ENCODE peak calls at places on chromosomes 2 and 18, in eight cellular contexts. L, H, N, J, F, X, W and D are unnamed samples. For H3K36me3, the result is how much of the 10 kb centered on the place peaks cover.

GRCh38 chr2:39094717-39095363 is 26.0 kb downstream of the SOS1 start:
- DNase-seq in L (no peak), H (no peak), N (no peak), J (no peak), F (no peak), X (no peak), W (peak), D (no peak)

GRCh38 chr2:215567504-215567903 is 131.6 kb upstream of the FN1 start:
- DNase-seq in L (no peak), H (no peak), N (no peak), J (no peak), F (no peak), X (no peak), W (no peak), D (no peak)

GRCh38 chr2:128425731-128426620 is 107.3 kb upstream of the HS6ST1 start:
- DNase-seq in L (peak), H (peak), N (no peak), J (no peak), F (peak), X (no peak), W (no peak), D (no peak)

GRCh38 chr18:61764381-61764780 is 128.4 kb downstream of the RNF152 start:
- DNase-seq in L (no peak), H (no peak), N (no peak), J (no peak), F (no peak), X (no peak), W (peak), D (no peak)

GRCh38 chr2:132620115-132620514 is 49.9 kb downstream of the LYPD1 start:
- DNase-seq in L (peak), H (no peak), N (no peak), J (no peak), F (no peak), X (no peak), W (peak), D (no peak)

GRCh38 chr2:206562375-206562774 is 79.9 kb upstream of the FAM237A start:
- DNase-seq in L (no peak), H (no peak), N (no peak), J (no peak), F (no peak), X (no peak), W (no peak), D (no peak)

GRCh38 chr2:159172403-159172802 is 114.1 kb downstream of the WDSUB1 start:
- DNase-seq in L (no peak), H (no peak), N (no peak), J (no peak), F (no peak), X (no peak), W (no peak), D (no peak)

GRCh38 chr18:75244336-75244735 is 33.7 kb downstream of the TSHZ1 start:
- DNase-seq in L (peak), H (no peak), N (peak), J (no peak), F (no peak), X (peak), W (peak), D (no peak)

GRCh38 chr2:146661494-146662096 is 1183.2 kb upstream of the ACVR2A start:
- DNase-seq in L (no peak), H (no peak), N (peak), J (no peak), F (no peak), X (no peak), W (peak), D (no peak)

GRCh38 chr2:238158807-238159539 is at the start of gene ERFE:
- DNase-seq in L (peak), H (peak), N (no peak), J (peak), F (peak), X (peak), W (no peak), D (peak)

GRCh38 chr2:8534386-8534728 is 147.5 kb upstream of the ID2 start:
- DNase-seq in L (no peak), H (no peak), N (no peak), J (no peak), F (no peak), X (no peak), W (no peak), D (no peak)

GRCh38 chr2:174153757-174154680 is 94.3 kb downstream of the OLA1 start:
- DNase-seq in L (no peak), H (no peak), N (no peak), J (no peak), F (no peak), X (no peak), W (peak), D (no peak)

GRCh38 chr18:32530947-32531651 is 60.4 kb upstream of the GAREM1 start:
- DNase-seq in L (no peak), H (no peak), N (peak), J (no peak), F (no peak), X (no peak), W (peak), D (no peak)

GRCh38 chr2:5692561-5693287 is 540 bp downstream of the SOX11 start:
- DNase-seq in L (no peak), H (no peak), N (no peak), J (no peak), F (peak), X (no peak), W (no peak), D (no peak)

GRCh38 chr2:53708988-53709387 is 58.6 kb upstream of the CHAC2 start:
- DNase-seq in L (no peak), H (no peak), N (no peak), J (no peak), F (no peak), X (no peak), W (no peak), D (no peak)

GRCh38 chr2:3169106-3169870 is 208.3 kb downstream of the EIPR1 start:
- DNase-seq in L (no peak), H (no peak), N (no peak), J (no peak), F (peak), X (no peak), W (peak), D (no peak)

GRCh38 chr2:20091305-20091991 is 40.0 kb upstream of the LAPTM4A start:
- DNase-seq in L (no peak), H (no peak), N (no peak), J (peak), F (no peak), X (peak), W (peak), D (peak)

GRCh38 chr2:238344035-238344434 is 23.7 kb downstream of the TRAF3IP1 start:
- DNase-seq in L (no peak), H (no peak), N (no peak), J (no peak), F (no peak), X (no peak), W (no peak), D (no peak)

GRCh38 chr2:20415511-20415918 is 31.4 kb upstream of the RHOB start:
- DNase-seq in L (no peak), H (no peak), N (no peak), J (no peak), F (no peak), X (no peak), W (peak), D (no peak)

GRCh38 chr2:55743583-55743982 is 49.9 kb upstream of the PNPT1 start:
- DNase-seq in L (no peak), H (no peak), N (no peak), J (no peak), F (no peak), X (no peak), W (peak), D (no peak)

GRCh38 chr2:75982750-75983149 is 272.0 kb upstream of the GCFC2 start:
- DNase-seq in L (no peak), H (no peak), N (no peak), J (no peak), F (no peak), X (no peak), W (no peak), D (no peak)

GRCh38 chr2:187982668-187983067 is 309.0 kb upstream of the GULP1 start:
- DNase-seq in L (peak), H (no peak), N (peak), J (peak), F (no peak), X (no peak), W (peak), D (no peak)

GRCh38 chr18:2681993-2682603 is 26.6 kb downstream of the SMCHD1 start:
- DNase-seq in L (no peak), H (no peak), N (no peak), J (no peak), F (no peak), X (no peak), W (no peak), D (no peak)

GRCh38 chr2:184611221-184612085 is 13.1 kb downstream of the ZNF804A start:
- DNase-seq in L (no peak), H (no peak), N (peak), J (no peak), F (no peak), X (no peak), W (peak), D (no peak)

GRCh38 chr2:143685439-143686078 is 556.3 kb downstream of the ARHGAP15 start:
- DNase-seq in L (no peak), H (no peak), N (no peak), J (no peak), F (no peak), X (no peak), W (no peak), D (no peak)

GRCh38 chr2:47519147-47519537 is 116.2 kb downstream of the MSH2 start:
- DNase-seq in L (no peak), H (no peak), N (no peak), J (no peak), F (no peak), X (no peak), W (no peak), D (no peak)

DNA sequence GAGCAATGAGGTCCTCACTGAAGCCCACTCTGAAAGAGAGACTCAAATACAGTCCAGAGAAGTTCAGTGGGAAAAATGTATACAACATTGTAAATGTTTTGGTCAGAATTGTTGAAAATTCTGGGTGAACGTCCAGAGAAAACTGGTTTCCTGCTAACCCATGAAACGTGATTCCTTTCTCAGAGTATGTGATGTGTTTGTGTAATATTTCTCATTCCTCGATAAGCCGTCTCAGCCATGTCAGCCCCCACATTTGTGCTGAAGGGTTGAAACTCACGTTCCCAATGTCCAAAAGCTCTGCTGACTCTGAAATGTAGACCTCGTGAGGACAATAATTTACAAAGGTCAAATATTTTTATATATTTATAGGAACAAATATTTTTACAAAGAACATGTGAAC is 51.6 kb downstream of the BMP10 start:
- DNase-seq in L (no peak), H (no peak), N (no peak), J (no peak), F (no peak), X (no peak), W (no peak), D (no peak)
- H3K36me3 ChIP-seq in L (under half), H (under half), N (under half), J (half or more), F (under half), X (half or more), W (half or more), D (under half)

DNA sequence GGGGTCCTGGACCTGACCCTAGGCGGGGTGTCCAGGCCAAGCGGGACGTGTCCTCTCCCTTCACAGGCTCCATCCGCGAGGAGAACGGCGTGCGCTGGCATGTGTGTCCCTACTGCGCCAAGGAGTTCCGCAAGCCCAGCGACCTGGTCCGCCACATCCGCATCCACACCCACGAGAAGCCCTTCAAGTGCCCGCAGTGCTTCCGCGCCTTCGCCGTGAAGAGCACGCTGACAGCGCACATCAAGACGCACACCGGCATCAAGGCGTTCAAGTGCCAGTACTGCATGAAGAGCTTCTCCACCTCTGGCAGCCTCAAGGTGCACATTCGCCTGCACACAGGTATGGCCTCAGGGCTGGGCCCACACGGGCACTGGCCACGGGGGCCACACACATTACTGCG is 72.6 kb downstream of the ZNF236 start:
- DNase-seq in L (no peak), H (no peak), N (no peak), J (no peak), F (no peak), X (no peak), W (no peak), D (no peak)
- H3K36me3 ChIP-seq in L (under half), H (under half), N (under half), J (half or more), F (under half), X (half or more), W (under half), D (under half)

DNA sequence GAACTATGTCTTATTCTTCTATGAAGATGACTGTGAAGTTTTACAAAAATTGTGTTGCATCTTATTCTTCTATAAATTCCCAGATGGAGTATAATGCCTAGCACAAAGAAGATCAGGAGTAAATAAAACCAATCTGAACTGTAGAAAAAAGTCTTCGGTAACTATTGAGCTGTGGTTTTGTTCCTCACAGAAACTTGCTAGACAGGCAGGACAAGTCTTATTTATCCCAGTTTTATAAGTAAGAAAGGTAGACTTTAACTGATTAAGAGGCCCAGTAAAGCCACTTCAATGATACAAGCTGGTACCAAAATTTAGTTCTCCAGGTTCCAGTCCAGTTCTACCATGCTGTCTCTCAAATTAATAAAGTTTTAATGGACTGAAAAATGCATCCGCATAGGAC is 526.7 kb upstream of the SETBP1 start:
- DNase-seq in L (no peak), H (no peak), N (no peak), J (no peak), F (no peak), X (no peak), W (no peak), D (no peak)
- H3K36me3 ChIP-seq in L (under half), H (under half), N (under half), J (under half), F (under half), X (under half), W (under half), D (under half)

DNA sequence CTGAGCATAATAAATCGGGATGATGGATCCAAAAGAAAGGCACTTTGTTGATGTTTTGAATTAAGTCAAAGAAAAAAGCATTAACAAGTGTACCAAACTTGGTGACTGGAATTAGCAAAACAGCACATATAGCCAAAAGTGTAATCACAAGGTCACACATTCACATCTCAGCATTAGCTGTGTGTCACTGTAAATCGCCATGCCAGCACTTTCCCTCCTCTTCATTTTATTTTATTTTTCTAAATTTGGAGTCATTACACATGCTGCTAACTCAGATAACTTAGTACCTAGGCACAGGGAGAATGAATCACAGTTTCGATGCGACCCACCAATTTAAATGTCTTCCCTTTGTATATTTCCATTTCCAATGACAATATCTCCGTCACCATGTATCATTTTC is 111.4 kb downstream of the CACNB4 start:
- DNase-seq in L (no peak), H (no peak), N (no peak), J (no peak), F (no peak), X (no peak), W (no peak), D (no peak)
- H3K36me3 ChIP-seq in L (under half), H (under half), N (under half), J (under half), F (under half), X (under half), W (under half), D (under half)

DNA sequence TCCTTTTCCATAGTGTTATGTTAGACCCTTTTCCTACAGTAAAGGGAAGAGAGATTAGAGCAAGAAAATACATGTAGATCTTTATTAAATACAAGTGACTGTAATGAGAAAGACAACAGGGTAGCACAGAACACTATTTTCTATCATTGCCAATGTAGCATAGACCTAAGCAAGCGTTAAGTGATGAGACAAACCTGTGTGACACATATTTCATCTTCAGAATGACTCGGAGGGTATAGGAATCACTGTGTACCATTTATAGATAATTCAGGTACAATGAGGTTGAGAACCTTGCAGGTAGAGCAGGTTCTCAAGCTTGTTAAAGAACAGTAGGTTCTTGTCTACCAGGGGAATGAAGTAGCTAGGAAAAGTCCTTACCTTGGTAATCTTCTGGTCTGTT is 15.9 kb downstream of the PDIA6 start:
- DNase-seq in L (no peak), H (no peak), N (no peak), J (no peak), F (no peak), X (no peak), W (no peak), D (no peak)
- H3K36me3 ChIP-seq in L (under half), H (under half), N (under half), J (half or more), F (under half), X (half or more), W (under half), D (under half)